ENCODE peak calls at places on chromosome 9, in nine cellular contexts. One of them, this sample, is unnamed.

GRCh38 chr9:89278997-89279739 is 31.8 kb upstream of the CKS2 start:
- DNase-seq in NCI-H1417: peak; percentile 77
- DNase-seq in memory B cell: no peak
- DNase-seq in astrocyte of the cerebellum: peak; percentile 42
- DNase-seq in NCI-H1694 treated with DMSO at 0.1 percent for 48 hours: peak; percentile 47
- DNase-seq in astrocyte of the spinal cord: peak; percentile 74
- DNase-seq in stimulated activated CD4-positive, alpha-beta T cell treated with anti-CD3 and anti-CD28 coated beads, Interleukin-1b, Interleukin-23, amount 100 ng/mL, for 1 hour: no peak
- DNase-seq in EL: peak; percentile 63
- DNase-seq in cerebellar cortex: peak; percentile 45
- DNase-seq in this sample: peak; percentile 78

GRCh38 chr9:16705121-16705604 is 165.3 kb downstream of the BNC2 start:
- DNase-seq in NCI-H1417: no peak
- DNase-seq in memory B cell: no peak
- DNase-seq in astrocyte of the cerebellum: peak; percentile 97
- DNase-seq in NCI-H1694 treated with DMSO at 0.1 percent for 48 hours: no peak
- DNase-seq in astrocyte of the spinal cord: peak; percentile 99
- DNase-seq in stimulated activated CD4-positive, alpha-beta T cell treated with anti-CD3 and anti-CD28 coated beads, Interleukin-1b, Interleukin-23, amount 100 ng/mL, for 1 hour: no peak
- DNase-seq in EL: peak; percentile 100
- DNase-seq in cerebellar cortex: peak; percentile 80
- DNase-seq in this sample: peak; percentile 95

GRCh38 chr9:134419684-134420076 is 93.4 kb downstream of the RXRA start:
- DNase-seq in NCI-H1417: peak; percentile 50
- DNase-seq in memory B cell: no peak
- DNase-seq in astrocyte of the cerebellum: no peak
- DNase-seq in NCI-H1694 treated with DMSO at 0.1 percent for 48 hours: peak; percentile 41
- DNase-seq in astrocyte of the spinal cord: no peak
- DNase-seq in stimulated activated CD4-positive, alpha-beta T cell treated with anti-CD3 and anti-CD28 coated beads, Interleukin-1b, Interleukin-23, amount 100 ng/mL, for 1 hour: no peak
- DNase-seq in EL: no peak
- DNase-seq in cerebellar cortex: peak; percentile 53
- DNase-seq in this sample: peak; percentile 6

GRCh38 chr9:81844131-81844567 is 84.1 kb upstream of the SPATA31D4 start:
- DNase-seq in NCI-H1417: peak; percentile 59
- DNase-seq in memory B cell: no peak
- DNase-seq in astrocyte of the cerebellum: no peak
- DNase-seq in NCI-H1694 treated with DMSO at 0.1 percent for 48 hours: no peak
- DNase-seq in astrocyte of the spinal cord: no peak
- DNase-seq in stimulated activated CD4-positive, alpha-beta T cell treated with anti-CD3 and anti-CD28 coated beads, Interleukin-1b, Interleukin-23, amount 100 ng/mL, for 1 hour: no peak
- DNase-seq in EL: no peak
- DNase-seq in cerebellar cortex: no peak
- DNase-seq in this sample: peak; percentile 37

GRCh38 chr9:89850153-89850552 is 245.3 kb downstream of the GADD45G start:
- DNase-seq in NCI-H1417: no peak
- DNase-seq in memory B cell: no peak
- DNase-seq in astrocyte of the cerebellum: no peak
- DNase-seq in NCI-H1694 treated with DMSO at 0.1 percent for 48 hours: no peak
- DNase-seq in astrocyte of the spinal cord: no peak
- DNase-seq in stimulated activated CD4-positive, alpha-beta T cell treated with anti-CD3 and anti-CD28 coated beads, Interleukin-1b, Interleukin-23, amount 100 ng/mL, for 1 hour: no peak
- DNase-seq in EL: no peak
- DNase-seq in cerebellar cortex: no peak
- DNase-seq in this sample: no peak

GRCh38 chr9:7164440-7165349 is 406.9 kb downstream of the KDM4C start:
- DNase-seq in NCI-H1417: peak; percentile 60
- DNase-seq in memory B cell: no peak
- DNase-seq in astrocyte of the cerebellum: no peak
- DNase-seq in NCI-H1694 treated with DMSO at 0.1 percent for 48 hours: no peak
- DNase-seq in astrocyte of the spinal cord: no peak
- DNase-seq in stimulated activated CD4-positive, alpha-beta T cell treated with anti-CD3 and anti-CD28 coated beads, Interleukin-1b, Interleukin-23, amount 100 ng/mL, for 1 hour: no peak
- DNase-seq in EL: no peak
- DNase-seq in cerebellar cortex: no peak
- DNase-seq in this sample: no peak

GRCh38 chr9:78612089-78612488 is 315.2 kb downstream of the PSAT1 start:
- DNase-seq in NCI-H1417: no peak
- DNase-seq in memory B cell: no peak
- DNase-seq in astrocyte of the cerebellum: no peak
- DNase-seq in NCI-H1694 treated with DMSO at 0.1 percent for 48 hours: no peak
- DNase-seq in astrocyte of the spinal cord: peak; percentile 47
- DNase-seq in stimulated activated CD4-positive, alpha-beta T cell treated with anti-CD3 and anti-CD28 coated beads, Interleukin-1b, Interleukin-23, amount 100 ng/mL, for 1 hour: no peak
- DNase-seq in EL: peak; percentile 84
- DNase-seq in cerebellar cortex: no peak
- DNase-seq in this sample: peak; percentile 59

GRCh38 chr9:88933607-88934379 is 57.5 kb upstream of the S1PR3 start:
- DNase-seq in NCI-H1417: no peak
- DNase-seq in memory B cell: no peak
- DNase-seq in astrocyte of the cerebellum: no peak
- DNase-seq in NCI-H1694 treated with DMSO at 0.1 percent for 48 hours: no peak
- DNase-seq in astrocyte of the spinal cord: no peak
- DNase-seq in stimulated activated CD4-positive, alpha-beta T cell treated with anti-CD3 and anti-CD28 coated beads, Interleukin-1b, Interleukin-23, amount 100 ng/mL, for 1 hour: no peak
- DNase-seq in EL: no peak
- DNase-seq in cerebellar cortex: no peak
- DNase-seq in this sample: no peak

GRCh38 chr9:125785187-125785840 is 38.1 kb downstream of the PBX3 start:
- DNase-seq in NCI-H1417: no peak
- DNase-seq in memory B cell: no peak
- DNase-seq in astrocyte of the cerebellum: no peak
- DNase-seq in NCI-H1694 treated with DMSO at 0.1 percent for 48 hours: no peak
- DNase-seq in astrocyte of the spinal cord: peak; percentile 18
- DNase-seq in stimulated activated CD4-positive, alpha-beta T cell treated with anti-CD3 and anti-CD28 coated beads, Interleukin-1b, Interleukin-23, amount 100 ng/mL, for 1 hour: no peak
- DNase-seq in EL: no peak
- DNase-seq in cerebellar cortex: no peak
- DNase-seq in this sample: no peak

GRCh38 chr9:130763585-130764200 is 70.1 kb downstream of the EXOSC2 start:
- DNase-seq in NCI-H1417: peak; percentile 28
- DNase-seq in memory B cell: no peak
- DNase-seq in astrocyte of the cerebellum: no peak
- DNase-seq in NCI-H1694 treated with DMSO at 0.1 percent for 48 hours: no peak
- DNase-seq in astrocyte of the spinal cord: no peak
- DNase-seq in stimulated activated CD4-positive, alpha-beta T cell treated with anti-CD3 and anti-CD28 coated beads, Interleukin-1b, Interleukin-23, amount 100 ng/mL, for 1 hour: no peak
- DNase-seq in EL: no peak
- DNase-seq in cerebellar cortex: no peak
- DNase-seq in this sample: no peak

GRCh38 chr9:108017671-108018070 is 528.1 kb upstream of the KLF4 start:
- DNase-seq in NCI-H1417: no peak
- DNase-seq in memory B cell: no peak
- DNase-seq in astrocyte of the cerebellum: no peak
- DNase-seq in NCI-H1694 treated with DMSO at 0.1 percent for 48 hours: no peak
- DNase-seq in astrocyte of the spinal cord: no peak
- DNase-seq in stimulated activated CD4-positive, alpha-beta T cell treated with anti-CD3 and anti-CD28 coated beads, Interleukin-1b, Interleukin-23, amount 100 ng/mL, for 1 hour: no peak
- DNase-seq in EL: no peak
- DNase-seq in cerebellar cortex: no peak
- DNase-seq in this sample: no peak

GRCh38 chr9:130425741-130426466 is 18.9 kb upstream of the ASS1 start:
- DNase-seq in NCI-H1417: no peak
- DNase-seq in memory B cell: no peak
- DNase-seq in astrocyte of the cerebellum: no peak
- DNase-seq in NCI-H1694 treated with DMSO at 0.1 percent for 48 hours: no peak
- DNase-seq in astrocyte of the spinal cord: no peak
- DNase-seq in stimulated activated CD4-positive, alpha-beta T cell treated with anti-CD3 and anti-CD28 coated beads, Interleukin-1b, Interleukin-23, amount 100 ng/mL, for 1 hour: no peak
- DNase-seq in EL: no peak
- DNase-seq in cerebellar cortex: no peak
- DNase-seq in this sample: no peak

GRCh38 chr9:134442486-134443168 is 116.4 kb downstream of the RXRA start:
- DNase-seq in NCI-H1417: peak; percentile 85
- DNase-seq in memory B cell: no peak
- DNase-seq in astrocyte of the cerebellum: no peak
- DNase-seq in NCI-H1694 treated with DMSO at 0.1 percent for 48 hours: no peak
- DNase-seq in astrocyte of the spinal cord: peak; percentile 17
- DNase-seq in stimulated activated CD4-positive, alpha-beta T cell treated with anti-CD3 and anti-CD28 coated beads, Interleukin-1b, Interleukin-23, amount 100 ng/mL, for 1 hour: no peak
- DNase-seq in EL: peak; percentile 37
- DNase-seq in cerebellar cortex: no peak
- DNase-seq in this sample: peak; percentile 2

GRCh38 chr9:70003786-70004185 is 39.9 kb upstream of the MAMDC2 start:
- DNase-seq in NCI-H1417: no peak
- DNase-seq in memory B cell: no peak
- DNase-seq in astrocyte of the cerebellum: no peak
- DNase-seq in NCI-H1694 treated with DMSO at 0.1 percent for 48 hours: no peak
- DNase-seq in astrocyte of the spinal cord: peak; percentile 84
- DNase-seq in stimulated activated CD4-positive, alpha-beta T cell treated with anti-CD3 and anti-CD28 coated beads, Interleukin-1b, Interleukin-23, amount 100 ng/mL, for 1 hour: no peak
- DNase-seq in EL: peak; percentile 63
- DNase-seq in cerebellar cortex: no peak
- DNase-seq in this sample: no peak

GRCh38 chr9:114372971-114373591 is 14.7 kb downstream of the AKNA start:
- DNase-seq in NCI-H1417: no peak
- DNase-seq in memory B cell: peak; percentile 68
- DNase-seq in astrocyte of the cerebellum: no peak
- DNase-seq in NCI-H1694 treated with DMSO at 0.1 percent for 48 hours: no peak
- DNase-seq in astrocyte of the spinal cord: no peak
- DNase-seq in stimulated activated CD4-positive, alpha-beta T cell treated with anti-CD3 and anti-CD28 coated beads, Interleukin-1b, Interleukin-23, amount 100 ng/mL, for 1 hour: peak; percentile 33
- DNase-seq in EL: no peak
- DNase-seq in cerebellar cortex: no peak
- DNase-seq in this sample: no peak

GRCh38 chr9:111613436-111614040 is 14.1 kb upstream of the PTGR1 start:
- DNase-seq in NCI-H1417: no peak
- DNase-seq in memory B cell: no peak
- DNase-seq in astrocyte of the cerebellum: no peak
- DNase-seq in NCI-H1694 treated with DMSO at 0.1 percent for 48 hours: no peak
- DNase-seq in astrocyte of the spinal cord: no peak
- DNase-seq in stimulated activated CD4-positive, alpha-beta T cell treated with anti-CD3 and anti-CD28 coated beads, Interleukin-1b, Interleukin-23, amount 100 ng/mL, for 1 hour: no peak
- DNase-seq in EL: no peak
- DNase-seq in cerebellar cortex: no peak
- DNase-seq in this sample: no peak

GRCh38 chr9:130825051-130825651 is 9.9 kb upstream of the ABL1 start:
- DNase-seq in NCI-H1417: peak; percentile 66
- DNase-seq in memory B cell: no peak
- DNase-seq in astrocyte of the cerebellum: peak; percentile 60
- DNase-seq in NCI-H1694 treated with DMSO at 0.1 percent for 48 hours: no peak
- DNase-seq in astrocyte of the spinal cord: peak; percentile 93
- DNase-seq in stimulated activated CD4-positive, alpha-beta T cell treated with anti-CD3 and anti-CD28 coated beads, Interleukin-1b, Interleukin-23, amount 100 ng/mL, for 1 hour: no peak
- DNase-seq in EL: peak; percentile 59
- DNase-seq in cerebellar cortex: peak; percentile 82
- DNase-seq in this sample: peak; percentile 23

GRCh38 chr9:131120620-131121228 is 4.7 kb upstream of the NUP214 start:
- DNase-seq in NCI-H1417: no peak
- DNase-seq in memory B cell: no peak
- DNase-seq in astrocyte of the cerebellum: no peak
- DNase-seq in NCI-H1694 treated with DMSO at 0.1 percent for 48 hours: no peak
- DNase-seq in astrocyte of the spinal cord: no peak
- DNase-seq in stimulated activated CD4-positive, alpha-beta T cell treated with anti-CD3 and anti-CD28 coated beads, Interleukin-1b, Interleukin-23, amount 100 ng/mL, for 1 hour: no peak
- DNase-seq in EL: no peak
- DNase-seq in cerebellar cortex: no peak
- DNase-seq in this sample: no peak

GRCh38 chr9:89771205-89771604 is 166.4 kb downstream of the GADD45G start:
- DNase-seq in NCI-H1417: no peak
- DNase-seq in memory B cell: no peak
- DNase-seq in astrocyte of the cerebellum: no peak
- DNase-seq in NCI-H1694 treated with DMSO at 0.1 percent for 48 hours: no peak
- DNase-seq in astrocyte of the spinal cord: no peak
- DNase-seq in stimulated activated CD4-positive, alpha-beta T cell treated with anti-CD3 and anti-CD28 coated beads, Interleukin-1b, Interleukin-23, amount 100 ng/mL, for 1 hour: no peak
- DNase-seq in EL: no peak
- DNase-seq in cerebellar cortex: no peak
- DNase-seq in this sample: no peak

GRCh38 chr9:27382989-27383388 is 86.0 kb upstream of the EQTN start:
- DNase-seq in NCI-H1417: no peak
- DNase-seq in memory B cell: no peak
- DNase-seq in astrocyte of the cerebellum: no peak
- DNase-seq in NCI-H1694 treated with DMSO at 0.1 percent for 48 hours: no peak
- DNase-seq in astrocyte of the spinal cord: no peak
- DNase-seq in stimulated activated CD4-positive, alpha-beta T cell treated with anti-CD3 and anti-CD28 coated beads, Interleukin-1b, Interleukin-23, amount 100 ng/mL, for 1 hour: no peak
- DNase-seq in EL: no peak
- DNase-seq in cerebellar cortex: no peak
- DNase-seq in this sample: no peak

GRCh38 chr9:126403451-126403850 is 76.8 kb downstream of the MVB12B start:
- DNase-seq in NCI-H1417: no peak
- DNase-seq in memory B cell: no peak
- DNase-seq in astrocyte of the cerebellum: no peak
- DNase-seq in NCI-H1694 treated with DMSO at 0.1 percent for 48 hours: no peak
- DNase-seq in astrocyte of the spinal cord: no peak
- DNase-seq in stimulated activated CD4-positive, alpha-beta T cell treated with anti-CD3 and anti-CD28 coated beads, Interleukin-1b, Interleukin-23, amount 100 ng/mL, for 1 hour: no peak
- DNase-seq in EL: no peak
- DNase-seq in cerebellar cortex: no peak
- DNase-seq in this sample: no peak

GRCh38 chr9:21326526-21327139 is 8.6 kb downstream of the KLHL9 start:
- DNase-seq in NCI-H1417: peak; percentile 59
- DNase-seq in memory B cell: no peak
- DNase-seq in astrocyte of the cerebellum: peak; percentile 35
- DNase-seq in NCI-H1694 treated with DMSO at 0.1 percent for 48 hours: peak; percentile 68
- DNase-seq in astrocyte of the spinal cord: peak; percentile 51
- DNase-seq in stimulated activated CD4-positive, alpha-beta T cell treated with anti-CD3 and anti-CD28 coated beads, Interleukin-1b, Interleukin-23, amount 100 ng/mL, for 1 hour: no peak
- DNase-seq in EL: peak; percentile 44
- DNase-seq in cerebellar cortex: peak; percentile 84
- DNase-seq in this sample: peak; percentile 63

GRCh38 chr9:117771162-117771561 is 67.0 kb downstream of the TLR4 start:
- DNase-seq in NCI-H1417: peak; percentile 90
- DNase-seq in memory B cell: no peak
- DNase-seq in astrocyte of the cerebellum: no peak
- DNase-seq in NCI-H1694 treated with DMSO at 0.1 percent for 48 hours: no peak
- DNase-seq in astrocyte of the spinal cord: no peak
- DNase-seq in stimulated activated CD4-positive, alpha-beta T cell treated with anti-CD3 and anti-CD28 coated beads, Interleukin-1b, Interleukin-23, amount 100 ng/mL, for 1 hour: no peak
- DNase-seq in EL: no peak
- DNase-seq in cerebellar cortex: no peak
- DNase-seq in this sample: no peak

GRCh38 chr9:133522073-133522910 is 2.5 kb downstream of the MYMK start:
- DNase-seq in NCI-H1417: no peak
- DNase-seq in memory B cell: no peak
- DNase-seq in astrocyte of the cerebellum: no peak
- DNase-seq in NCI-H1694 treated with DMSO at 0.1 percent for 48 hours: no peak
- DNase-seq in astrocyte of the spinal cord: no peak
- DNase-seq in stimulated activated CD4-positive, alpha-beta T cell treated with anti-CD3 and anti-CD28 coated beads, Interleukin-1b, Interleukin-23, amount 100 ng/mL, for 1 hour: no peak
- DNase-seq in EL: no peak
- DNase-seq in cerebellar cortex: no peak
- DNase-seq in this sample: no peak